ENCODE peak calls at places on chromosomes 16 and 17, in five cellular contexts. One of them, this sample, is unnamed.

GRCh38 chr16:22970191-22970845 is 156.4 kb downstream of the HS3ST2 start:
- DNase-seq in NB4: no peak
- DNase-seq in WTC11: peak; percentile 18
- DNase-seq in SK-N-SH: no peak
- DNase-seq in A549: no peak
- DNase-seq in this sample: no peak

GRCh38 chr17:28385037-28385797 is 13.7 kb downstream of the SARM1 start:
- DNase-seq in WTC11: peak; percentile 42
- DNase-seq in A549: no peak
- DNase-seq in SK-N-SH: no peak
- DNase-seq in NB4: no peak
- DNase-seq in this sample: no peak

GRCh38 chr16:75309899-75310430 is 58.5 kb upstream of the BCAR1 start:
- DNase-seq in NB4: no peak
- DNase-seq in SK-N-SH: no peak
- DNase-seq in A549: no peak
- DNase-seq in WTC11: no peak
- DNase-seq in this sample: no peak

GRCh38 chr17:17107891-17108680 is 65.8 kb downstream of the MPRIP start:
- DNase-seq in SK-N-SH: peak; percentile 38
- DNase-seq in WTC11: no peak
- DNase-seq in NB4: no peak
- DNase-seq in A549: no peak
- DNase-seq in this sample: no peak

GRCh38 chr17:28745052-28745776 is 1.4 kb downstream of the TRAF4 start:
- DNase-seq in WTC11: peak; percentile 68
- DNase-seq in NB4: peak; percentile 74
- DNase-seq in SK-N-SH: peak; percentile 58
- DNase-seq in A549: no peak
- DNase-seq in this sample: no peak

GRCh38 chr16:51497541-51498211 is 346.6 kb upstream of the SALL1 start:
- DNase-seq in A549: no peak
- DNase-seq in SK-N-SH: no peak
- DNase-seq in NB4: no peak
- DNase-seq in WTC11: no peak
- DNase-seq in this sample: no peak

GRCh38 chr17:73291260-73291801 is 20.5 kb downstream of the CDC42EP4 start:
- DNase-seq in SK-N-SH: no peak
- DNase-seq in WTC11: no peak
- DNase-seq in A549: peak; percentile 59
- DNase-seq in NB4: peak; percentile 95
- DNase-seq in this sample: no peak

GRCh38 chr17:2011421-2012371 is 13.4 kb downstream of the RTN4RL1 start:
- DNase-seq in NB4: peak; percentile 60
- DNase-seq in WTC11: no peak
- DNase-seq in A549: no peak
- DNase-seq in SK-N-SH: no peak
- DNase-seq in this sample: no peak

GRCh38 chr17:79086609-79087427 is 12.2 kb downstream of the ENGASE start:
- DNase-seq in WTC11: no peak
- DNase-seq in A549: no peak
- DNase-seq in SK-N-SH: no peak
- DNase-seq in NB4: no peak
- DNase-seq in this sample: no peak

GRCh38 chr17:43146649-43147048 is 21.5 kb upstream of the BRCA1 start:
- DNase-seq in NB4: no peak
- DNase-seq in WTC11: no peak
- DNase-seq in A549: no peak
- DNase-seq in SK-N-SH: no peak
- DNase-seq in this sample: no peak

GRCh38 chr17:74514632-74515035 is 16.6 kb downstream of the CD300LB start:
- DNase-seq in A549: peak; percentile 43
- DNase-seq in NB4: no peak
- DNase-seq in WTC11: no peak
- DNase-seq in SK-N-SH: no peak
- DNase-seq in this sample: no peak
- TF ChIP-seq MAX in A549: no peak
- TF ChIP-seq MAX in NB4: no peak
- TF ChIP-seq MAX in WTC11: no peak
- TF ChIP-seq MAX in SK-N-SH: no peak
- TF ChIP-seq MAX in this sample: peak; percentile 1

GRCh38 chr17:60639019-60639330 is 38.7 kb upstream of the BCAS3 start:
- DNase-seq in NB4: no peak
- DNase-seq in A549: no peak
- DNase-seq in WTC11: no peak
- DNase-seq in SK-N-SH: no peak
- DNase-seq in this sample: no peak

GRCh38 chr17:60640503-60640902 is 37.1 kb upstream of the BCAS3 start:
- DNase-seq in A549: peak; percentile 31
- DNase-seq in SK-N-SH: no peak
- DNase-seq in NB4: peak; percentile 15
- DNase-seq in WTC11: no peak
- DNase-seq in this sample: no peak

GRCh38 chr17:60637683-60638082 is 37.7 kb downstream of the PPM1D start:
- DNase-seq in WTC11: no peak
- DNase-seq in SK-N-SH: no peak
- DNase-seq in A549: no peak
- DNase-seq in NB4: no peak
- DNase-seq in this sample: no peak

GRCh38 chr17:60641126-60641525 is 36.5 kb upstream of the BCAS3 start:
- DNase-seq in NB4: no peak
- DNase-seq in A549: no peak
- DNase-seq in WTC11: no peak
- DNase-seq in SK-N-SH: no peak
- DNase-seq in this sample: no peak

DNA sequence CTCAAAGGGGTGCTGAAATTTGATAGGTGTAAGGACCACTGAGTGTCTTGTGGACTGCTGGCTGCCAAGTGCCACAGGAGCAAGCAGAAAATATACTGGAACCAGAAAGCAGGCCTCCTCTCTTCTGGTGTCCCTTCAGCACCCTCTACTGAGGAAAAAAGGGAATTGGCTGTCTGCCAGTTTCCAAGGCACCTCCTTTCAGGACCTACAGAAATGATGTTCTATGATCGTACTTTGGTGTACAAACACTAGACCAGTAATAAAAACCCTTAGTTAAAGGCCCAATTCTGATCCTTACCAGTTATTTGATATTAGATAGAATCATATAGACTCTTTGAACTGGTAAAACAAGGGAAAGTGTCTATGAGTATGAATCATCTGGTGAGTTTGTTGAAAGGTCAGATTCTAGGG is 35.8 kb upstream of the BCAS3 start:
- DNase-seq in A549: peak; percentile 81
- DNase-seq in SK-N-SH: peak; percentile 75
- DNase-seq in NB4: peak; percentile 80
- DNase-seq in WTC11: peak; percentile 50
- DNase-seq in this sample: peak; percentile 15
- TF ChIP-seq MAX in A549: no peak
- TF ChIP-seq MAX in SK-N-SH: no peak
- TF ChIP-seq MAX in NB4: no peak
- TF ChIP-seq MAX in WTC11: no peak
- TF ChIP-seq MAX in this sample: no peak

DNA sequence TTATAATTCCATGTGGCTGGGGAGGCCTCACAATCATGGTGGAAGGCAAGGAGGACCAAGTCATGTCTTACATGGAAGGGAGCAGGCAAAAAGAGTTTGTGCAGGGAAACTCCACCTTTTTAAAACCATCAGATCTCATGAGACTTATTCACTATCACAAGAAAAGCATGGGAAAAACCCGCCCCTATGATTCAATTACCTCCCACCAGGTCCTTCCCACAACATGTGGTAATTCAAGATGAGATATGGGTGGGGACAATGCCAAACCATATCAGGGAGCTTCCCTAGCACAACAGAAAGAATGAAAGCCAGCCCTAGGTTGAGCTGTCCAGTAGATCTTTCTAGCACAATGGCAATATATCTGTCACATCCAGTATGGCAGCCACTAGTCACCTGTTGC is 273.2 kb downstream of the GRIN2A start:
- DNase-seq in WTC11: no peak
- DNase-seq in SK-N-SH: no peak
- DNase-seq in NB4: no peak
- DNase-seq in A549: no peak
- DNase-seq in this sample: no peak
- TF ChIP-seq MAX in WTC11: no peak
- TF ChIP-seq MAX in SK-N-SH: no peak
- TF ChIP-seq MAX in NB4: no peak
- TF ChIP-seq MAX in A549: no peak
- TF ChIP-seq MAX in this sample: no peak

DNA sequence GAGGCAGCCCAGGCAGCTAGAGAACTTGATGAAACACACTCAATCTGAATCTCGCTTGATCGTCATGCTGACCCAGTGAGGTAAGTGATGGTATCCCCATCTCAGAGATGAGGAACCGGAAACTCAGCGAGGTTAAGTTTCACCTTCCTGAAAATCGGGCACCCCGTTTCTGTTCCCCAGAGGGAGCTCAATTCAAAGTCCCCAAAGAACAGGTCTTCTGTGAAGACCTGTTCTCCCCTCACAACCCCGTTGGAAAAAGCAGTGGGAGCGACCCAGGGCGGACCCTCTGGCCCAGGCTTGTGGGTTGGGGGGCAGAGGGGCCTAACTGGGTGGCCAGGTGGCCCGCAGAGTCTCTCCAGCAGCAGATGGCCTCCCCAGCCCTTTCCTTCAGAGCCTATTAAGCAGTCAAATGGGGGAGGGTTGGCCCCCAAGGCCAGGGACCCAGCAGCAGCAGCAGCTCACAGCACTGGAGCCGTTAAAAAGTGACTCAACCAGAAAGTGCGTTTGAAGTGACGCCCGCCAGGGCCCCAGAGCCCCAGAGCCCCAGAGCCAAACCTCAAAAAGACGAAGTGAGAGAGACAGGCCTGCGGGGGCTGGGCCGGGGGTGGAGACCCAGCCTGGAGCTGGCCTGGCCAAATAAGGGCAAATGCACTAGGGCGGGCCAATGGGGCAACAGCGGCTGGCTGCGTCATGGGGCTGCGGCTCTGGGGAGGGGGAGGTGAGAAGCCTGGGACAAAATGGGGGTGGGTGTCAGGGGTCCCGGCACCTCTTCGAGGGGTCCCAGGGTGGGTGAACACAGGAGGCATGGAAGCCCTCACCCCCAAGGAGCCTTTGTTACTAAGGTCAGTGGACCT is 9.2 kb upstream of the TSPOAP1 start:
- DNase-seq in A549: no peak
- DNase-seq in WTC11: peak; percentile 84
- DNase-seq in NB4: peak; percentile 98
- DNase-seq in SK-N-SH: no peak
- DNase-seq in this sample: peak; percentile 78
- TF ChIP-seq MAX in A549: no peak
- TF ChIP-seq MAX in WTC11: peak; percentile 81
- TF ChIP-seq MAX in NB4: peak; percentile 45
- TF ChIP-seq MAX in SK-N-SH: no peak
- TF ChIP-seq MAX in this sample: no peak

GRCh38 chr17:64741924-64742670 is 80.0 kb upstream of the SMURF2 start:
- DNase-seq in A549: no peak
- DNase-seq in NB4: no peak
- DNase-seq in SK-N-SH: no peak
- DNase-seq in WTC11: no peak
- DNase-seq in this sample: no peak

GRCh38 chr17:64732336-64733006 is 70.4 kb upstream of the SMURF2 start:
- DNase-seq in SK-N-SH: peak; percentile 77
- DNase-seq in WTC11: no peak
- DNase-seq in A549: peak; percentile 57
- DNase-seq in NB4: no peak
- DNase-seq in this sample: no peak

GRCh38 chr17:64739316-64740058 is 77.4 kb upstream of the SMURF2 start:
- DNase-seq in WTC11: no peak
- DNase-seq in NB4: no peak
- DNase-seq in A549: no peak
- DNase-seq in SK-N-SH: no peak
- DNase-seq in this sample: no peak

GRCh38 chr17:64741038-64741641 is 79.0 kb upstream of the SMURF2 start:
- DNase-seq in WTC11: no peak
- DNase-seq in NB4: no peak
- DNase-seq in SK-N-SH: no peak
- DNase-seq in A549: no peak
- DNase-seq in this sample: no peak

GRCh38 chr17:64736804-64737492 is 74.8 kb upstream of the SMURF2 start:
- DNase-seq in SK-N-SH: peak; percentile 30
- DNase-seq in WTC11: peak; percentile 56
- DNase-seq in NB4: peak; percentile 65
- DNase-seq in A549: no peak
- DNase-seq in this sample: peak; percentile 55
- TF ChIP-seq MAX in SK-N-SH: no peak
- TF ChIP-seq MAX in WTC11: no peak
- TF ChIP-seq MAX in NB4: no peak
- TF ChIP-seq MAX in A549: no peak
- TF ChIP-seq MAX in this sample: no peak

GRCh38 chr16:83002351-83003334 is 375.9 kb downstream of the CDH13 start:
- DNase-seq in WTC11: no peak
- DNase-seq in SK-N-SH: no peak
- DNase-seq in NB4: no peak
- DNase-seq in A549: no peak
- DNase-seq in this sample: no peak
- TF ChIP-seq MAX in WTC11: no peak
- TF ChIP-seq MAX in SK-N-SH: no peak
- TF ChIP-seq MAX in NB4: no peak
- TF ChIP-seq MAX in A549: no peak
- TF ChIP-seq MAX in this sample: no peak

GRCh38 chr16:876523-877241 is 76.1 kb upstream of the GNG13 start:
- DNase-seq in NB4: no peak
- DNase-seq in SK-N-SH: no peak
- DNase-seq in A549: no peak
- DNase-seq in WTC11: no peak
- DNase-seq in this sample: no peak
- TF ChIP-seq MAX in NB4: no peak
- TF ChIP-seq MAX in SK-N-SH: no peak
- TF ChIP-seq MAX in A549: no peak
- TF ChIP-seq MAX in WTC11: no peak
- TF ChIP-seq MAX in this sample: no peak

DNA sequence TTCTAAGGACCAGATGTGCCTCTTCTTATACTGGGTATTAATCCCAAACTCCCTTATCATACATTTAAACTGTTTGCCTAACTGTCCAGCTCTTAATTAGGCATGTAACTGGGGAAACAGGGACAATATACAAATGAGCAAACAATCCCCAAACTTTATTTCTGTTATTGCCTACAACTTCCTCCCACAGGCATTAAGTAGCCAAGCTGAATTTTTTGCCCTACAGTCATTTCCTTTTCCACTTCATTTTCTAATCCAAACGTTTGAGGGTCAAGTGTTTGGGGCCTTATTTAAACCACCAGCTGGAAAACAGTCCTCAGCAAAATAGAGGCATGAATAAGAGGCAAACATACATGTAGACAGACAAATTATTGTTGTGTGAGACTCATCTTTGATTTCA is 77.4 kb upstream of the CCL2 start:
- DNase-seq in A549: no peak
- DNase-seq in WTC11: no peak
- DNase-seq in SK-N-SH: no peak
- DNase-seq in NB4: no peak
- DNase-seq in this sample: no peak
- TF ChIP-seq MAX in A549: no peak
- TF ChIP-seq MAX in WTC11: no peak
- TF ChIP-seq MAX in SK-N-SH: no peak
- TF ChIP-seq MAX in NB4: no peak
- TF ChIP-seq MAX in this sample: no peak